ENCODE peak calls at places on chromosomes 5 and 9, in four cellular contexts. One of them, this sample, is unnamed.

GRCh38 chr5:65480306-65480865 is 1.3 kb downstream of the ADAMTS6 start:
- DNase-seq in mesendoderm: peak; percentile 39
- DNase-seq in SK-N-SH: peak; percentile 34
- DNase-seq in mesenchymal stem cell: peak; percentile 84
- DNase-seq in this sample: peak; percentile 75

GRCh38 chr9:75636427-75637045 is 253.9 kb upstream of the PCSK5 start:
- DNase-seq in SK-N-SH: no peak
- DNase-seq in mesendoderm: no peak
- DNase-seq in mesenchymal stem cell: no peak
- DNase-seq in this sample: no peak

GRCh38 chr9:129880654-129881546 is 45.6 kb downstream of the USP20 start:
- DNase-seq in mesenchymal stem cell: no peak
- DNase-seq in SK-N-SH: no peak
- DNase-seq in mesendoderm: no peak
- DNase-seq in this sample: peak; percentile 2

GRCh38 chr5:92637247-92637646 is 943.8 kb downstream of the NR2F1-AS1 start:
- DNase-seq in mesenchymal stem cell: no peak
- DNase-seq in SK-N-SH: no peak
- DNase-seq in mesendoderm: no peak
- DNase-seq in this sample: no peak

GRCh38 chr5:124057815-124058231 is 545.8 kb downstream of the CSNK1G3 start:
- DNase-seq in SK-N-SH: peak; percentile 57
- DNase-seq in mesendoderm: no peak
- DNase-seq in mesenchymal stem cell: no peak
- DNase-seq in this sample: no peak

GRCh38 chr9:6733831-6734230 is 23.9 kb upstream of the KDM4C start:
- DNase-seq in SK-N-SH: no peak
- DNase-seq in mesendoderm: no peak
- DNase-seq in mesenchymal stem cell: no peak
- DNase-seq in this sample: no peak

GRCh38 chr9:128072144-128073021 is 4.4 kb downstream of the SLC25A25 start:
- DNase-seq in mesenchymal stem cell: peak; percentile 94
- DNase-seq in SK-N-SH: no peak
- DNase-seq in mesendoderm: no peak
- DNase-seq in this sample: peak; percentile 78

GRCh38 chr9:13267743-13268142 is 11.7 kb downstream of the MPDZ start:
- DNase-seq in SK-N-SH: no peak
- DNase-seq in mesenchymal stem cell: peak; percentile 95
- DNase-seq in mesendoderm: peak; percentile 67
- DNase-seq in this sample: peak; percentile 35

GRCh38 chr5:175347027-175347426 is 97.0 kb downstream of the DRD1 start:
- DNase-seq in SK-N-SH: no peak
- DNase-seq in mesenchymal stem cell: no peak
- DNase-seq in mesendoderm: no peak
- DNase-seq in this sample: no peak

GRCh38 chr9:14030350-14030823 is 283.6 kb downstream of the NFIB start:
- DNase-seq in mesendoderm: no peak
- DNase-seq in mesenchymal stem cell: peak; percentile 73
- DNase-seq in SK-N-SH: peak; percentile 15
- DNase-seq in this sample: peak; percentile 75

GRCh38 chr9:92948032-92948534 is 760 bp downstream of the FGD3 start:
- DNase-seq in mesenchymal stem cell: no peak
- DNase-seq in SK-N-SH: no peak
- DNase-seq in mesendoderm: no peak
- DNase-seq in this sample: no peak

GRCh38 chr5:10333154-10334006 is 20.1 kb upstream of the MARCHF6 start:
- DNase-seq in mesenchymal stem cell: peak; percentile 43
- DNase-seq in mesendoderm: peak; percentile 47
- DNase-seq in SK-N-SH: peak; percentile 63
- DNase-seq in this sample: peak; percentile 55

GRCh38 chr5:141669519-141669918 is 12.5 kb downstream of the ARAP3 start:
- DNase-seq in SK-N-SH: no peak
- DNase-seq in mesendoderm: peak; percentile 45
- DNase-seq in mesenchymal stem cell: no peak
- DNase-seq in this sample: no peak

GRCh38 chr5:55747778-55748318 is 10.0 kb downstream of the DDX4 start:
- DNase-seq in mesendoderm: no peak
- DNase-seq in SK-N-SH: no peak
- DNase-seq in mesenchymal stem cell: no peak
- DNase-seq in this sample: no peak

GRCh38 chr5:5881294-5881693 is 458.8 kb downstream of the ICE1 start:
- DNase-seq in mesendoderm: peak; percentile 57
- DNase-seq in SK-N-SH: no peak
- DNase-seq in mesenchymal stem cell: no peak
- DNase-seq in this sample: no peak

GRCh38 chr9:137454145-137454505 is 5.0 kb downstream of the NSMF start:
- DNase-seq in mesendoderm: peak; percentile 62
- DNase-seq in SK-N-SH: peak; percentile 79
- DNase-seq in mesenchymal stem cell: no peak
- DNase-seq in this sample: no peak

GRCh38 chr5:65014769-65015168 is 246.0 kb downstream of the CWC27 start:
- DNase-seq in mesenchymal stem cell: no peak
- DNase-seq in SK-N-SH: no peak
- DNase-seq in mesendoderm: no peak
- DNase-seq in this sample: no peak

GRCh38 chr9:114905160-114905940 is 25.0 kb downstream of the TNFSF8 start:
- DNase-seq in mesenchymal stem cell: no peak
- DNase-seq in SK-N-SH: no peak
- DNase-seq in mesendoderm: no peak
- DNase-seq in this sample: no peak

GRCh38 chr5:40080191-40080590 is 599.5 kb upstream of the PTGER4 start:
- DNase-seq in mesendoderm: no peak
- DNase-seq in mesenchymal stem cell: no peak
- DNase-seq in SK-N-SH: no peak
- DNase-seq in this sample: no peak

GRCh38 chr5:150541895-150542294 is 34.0 kb downstream of the NDST1 start:
- DNase-seq in SK-N-SH: no peak
- DNase-seq in mesenchymal stem cell: peak; percentile 51
- DNase-seq in mesendoderm: no peak
- DNase-seq in this sample: no peak

DNA sequence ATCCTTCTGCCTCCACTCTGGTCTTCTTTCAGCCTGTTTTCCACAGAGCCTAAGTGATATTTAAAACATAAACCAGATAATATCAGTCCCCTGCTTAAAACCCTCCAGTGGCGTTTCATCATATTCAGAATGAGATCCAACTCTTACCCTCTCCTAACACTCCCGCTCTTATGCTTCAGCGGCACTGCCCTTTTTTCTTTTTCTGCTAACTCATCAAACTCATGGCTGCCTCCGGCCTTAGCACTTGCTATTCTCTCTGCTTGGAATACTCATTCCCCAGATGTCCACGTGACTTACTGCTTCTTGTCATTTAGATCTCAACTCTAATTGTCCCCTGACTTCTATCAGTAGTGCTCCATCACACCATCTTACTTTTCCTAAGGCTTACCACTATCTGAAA is 73.6 kb downstream of the PIP5K1B start:
- DNase-seq in mesenchymal stem cell: no peak
- DNase-seq in mesendoderm: no peak
- DNase-seq in SK-N-SH: no peak
- DNase-seq in this sample: no peak
- H3K4me2 ChIP-seq in mesenchymal stem cell: no peak overlapping the region
- H3K4me2 ChIP-seq in mesendoderm: no peak overlapping the region
- H3K4me2 ChIP-seq in SK-N-SH: no peak overlapping the region
- H3K4me2 ChIP-seq in this sample: peak overlapping the region; percentile 78

GRCh38 chr9:38017885-38018186 is 51.2 kb downstream of the SHB start:
- DNase-seq in SK-N-SH: no peak
- DNase-seq in mesenchymal stem cell: peak; percentile 54
- DNase-seq in mesendoderm: no peak
- DNase-seq in this sample: no peak
- H3K4me2 ChIP-seq in SK-N-SH: peak overlapping the region; percentile 72
- H3K4me2 ChIP-seq in mesenchymal stem cell: no peak overlapping the region
- H3K4me2 ChIP-seq in mesendoderm: no peak overlapping the region
- H3K4me2 ChIP-seq in this sample: peak overlapping the region; percentile 62

GRCh38 chr9:96771124-96771523 is 6.8 kb downstream of the ZNF510 start:
- DNase-seq in mesendoderm: no peak
- DNase-seq in mesenchymal stem cell: no peak
- DNase-seq in SK-N-SH: no peak
- DNase-seq in this sample: no peak
- H3K4me2 ChIP-seq in mesendoderm: no peak overlapping the region
- H3K4me2 ChIP-seq in mesenchymal stem cell: no peak overlapping the region
- H3K4me2 ChIP-seq in SK-N-SH: no peak overlapping the region
- H3K4me2 ChIP-seq in this sample: no peak overlapping the region

GRCh38 chr9:95327239-95327865 is 9.8 kb upstream of the FANCC start:
- DNase-seq in mesendoderm: no peak
- DNase-seq in SK-N-SH: no peak
- DNase-seq in mesenchymal stem cell: no peak
- DNase-seq in this sample: no peak
- H3K4me2 ChIP-seq in mesendoderm: no peak overlapping the region
- H3K4me2 ChIP-seq in SK-N-SH: no peak overlapping the region
- H3K4me2 ChIP-seq in mesenchymal stem cell: no peak overlapping the region
- H3K4me2 ChIP-seq in this sample: no peak overlapping the region

DNA sequence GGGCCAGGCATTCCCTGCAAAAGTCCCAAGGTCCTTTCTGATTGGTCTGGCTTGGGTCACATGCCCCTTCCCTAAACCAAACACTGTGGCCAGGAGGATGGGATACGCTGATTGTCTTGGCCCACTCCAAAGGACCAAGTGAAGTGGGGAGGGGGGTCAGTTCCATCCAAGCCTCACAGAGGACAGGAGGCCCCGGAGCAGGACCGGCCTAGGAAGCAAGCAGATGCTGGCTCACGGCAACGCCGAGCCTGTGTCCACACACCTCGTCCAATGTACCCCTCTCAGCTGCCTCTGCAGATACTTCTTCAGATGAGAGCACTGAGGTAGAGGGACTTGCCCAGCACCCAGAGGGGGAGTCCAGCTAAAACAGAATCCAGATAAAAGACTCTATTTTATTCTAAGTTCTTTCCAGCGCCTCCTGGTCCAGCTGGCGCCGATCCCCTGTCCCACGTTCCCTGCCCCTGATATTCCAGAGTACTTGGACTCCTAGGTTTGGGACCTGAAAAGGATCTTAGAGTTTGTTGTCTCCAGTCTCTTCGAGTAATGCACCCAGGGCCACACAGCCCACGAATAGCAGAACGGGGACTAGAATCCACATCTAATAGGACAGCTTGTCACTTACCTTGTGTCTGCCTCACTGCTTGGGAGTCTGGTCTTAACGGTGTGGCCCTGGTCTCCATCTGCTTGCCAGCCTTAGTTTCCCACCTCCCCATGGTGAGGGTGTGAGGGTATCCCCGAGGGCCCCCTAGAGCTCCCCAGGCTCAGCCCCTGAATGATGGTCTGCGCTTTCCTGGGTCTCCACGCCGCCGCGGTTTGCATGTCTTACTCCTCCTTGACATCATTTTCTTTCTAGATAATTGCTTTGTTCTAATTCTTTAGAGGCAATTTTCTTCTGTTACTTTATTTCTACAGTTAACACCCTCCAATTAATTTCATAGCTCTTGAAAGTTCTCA is 72.3 kb upstream of the UNC5A start:
- DNase-seq in mesenchymal stem cell: no peak
- DNase-seq in mesendoderm: no peak
- DNase-seq in SK-N-SH: peak; percentile 22
- DNase-seq in this sample: no peak
- H3K4me2 ChIP-seq in mesenchymal stem cell: no peak overlapping the region
- H3K4me2 ChIP-seq in mesendoderm: no peak overlapping the region
- H3K4me2 ChIP-seq in SK-N-SH: no peak overlapping the region
- H3K4me2 ChIP-seq in this sample: no peak overlapping the region